ENCODE peak calls at places on chromosomes 5 and 9, in ten cellular contexts. S is Right ventricle myocardium superior; Z is psoas muscle; N is suprapubic skin; J is H54; Y is prostate gland; W is activated CD4-positive, alpha-beta T cell treated with anti-CD3 and anti-CD28 coated beads, Interleukin-2, amount 50 U/mL, for 1 hour; B is AG09319; T is hypothalamus; O is HCT116. F is an unnamed sample.

GRCh38 chr5:34717426-34718327 is 61.5 kb downstream of the RAI14 start:
- DNase-seq in S (no peak), Z (no peak), N (no peak), J (peak), Y (no peak), W (no peak), B (peak), T (no peak), O (no peak), F (no peak)

GRCh38 chr5:119340597-119341218 is 15.1 kb upstream of the TNFAIP8 start:
- DNase-seq in S (no peak), Z (no peak), N (no peak), J (no peak), Y (no peak), W (peak), B (no peak), T (no peak), O (no peak), F (peak)

GRCh38 chr5:14742427-14743010 is 78.0 kb downstream of the OTULIN start:
- DNase-seq in S (no peak), Z (no peak), N (no peak), J (no peak), Y (no peak), W (no peak), B (no peak), T (no peak), O (no peak), F (no peak)

GRCh38 chr9:129703121-129703520 is 37.7 kb downstream of the PRRX2 start:
- DNase-seq in S (no peak), Z (no peak), N (no peak), J (no peak), Y (no peak), W (no peak), B (no peak), T (no peak), O (no peak), F (no peak)

GRCh38 chr9:121674952-121675351 is 23.5 kb downstream of the DAB2IP start:
- DNase-seq in S (no peak), Z (peak), N (no peak), J (peak), Y (no peak), W (no peak), B (no peak), T (no peak), O (no peak), F (peak)

GRCh38 chr5:68562308-68562707 is 346.8 kb downstream of the PIK3R1 start:
- DNase-seq in S (no peak), Z (no peak), N (no peak), J (no peak), Y (no peak), W (no peak), B (no peak), T (no peak), O (no peak), F (no peak)

GRCh38 chr5:95565280-95565920 is 10.5 kb downstream of the ARSK start:
- DNase-seq in S (no peak), Z (no peak), N (no peak), J (no peak), Y (no peak), W (no peak), B (no peak), T (no peak), O (no peak), F (no peak)

GRCh38 chr9:133991964-133992779 is at the start of gene VAV2:
- DNase-seq in S (peak), Z (peak), N (peak), J (peak), Y (peak), W (no peak), B (no peak), T (no peak), O (peak), F (peak)

GRCh38 chr9:124805186-124805585 is 28.3 kb downstream of the OLFML2A start:
- DNase-seq in S (no peak), Z (no peak), N (no peak), J (no peak), Y (no peak), W (no peak), B (no peak), T (no peak), O (no peak), F (no peak)

GRCh38 chr5:1542755-1543154 is 19.0 kb upstream of the LPCAT1 start:
- DNase-seq in S (no peak), Z (no peak), N (peak), J (peak), Y (peak), W (no peak), B (peak), T (no peak), O (peak), F (no peak)

GRCh38 chr9:16356196-16356765 is 514.2 kb downstream of the BNC2 start:
- DNase-seq in S (no peak), Z (no peak), N (peak), J (no peak), Y (no peak), W (no peak), B (no peak), T (no peak), O (no peak), F (no peak)

GRCh38 chr9:86854898-86855523 is 92.3 kb downstream of the GAS1 start:
- DNase-seq in S (no peak), Z (no peak), N (no peak), J (peak), Y (no peak), W (no peak), B (peak), T (no peak), O (no peak), F (no peak)

GRCh38 chr9:98191210-98191609 is 1.2 kb downstream of the CORO2A start:
- DNase-seq in S (no peak), Z (no peak), N (no peak), J (no peak), Y (no peak), W (no peak), B (no peak), T (no peak), O (no peak), F (no peak)

GRCh38 chr5:17219006-17219422 is 1.6 kb downstream of the BASP1 start:
- DNase-seq in S (peak), Z (no peak), N (no peak), J (no peak), Y (peak), W (no peak), B (no peak), T (no peak), O (no peak), F (no peak)

GRCh38 chr5:4879693-4880303 is 260.3 kb upstream of the ADAMTS16 start:
- DNase-seq in S (peak), Z (peak), N (no peak), J (peak), Y (peak), W (peak), B (peak), T (peak), O (peak), F (peak)

GRCh38 chr9:116587919-116588318 is 99.2 kb upstream of the TRIM32 start:
- DNase-seq in S (no peak), Z (no peak), N (no peak), J (no peak), Y (no peak), W (no peak), B (no peak), T (no peak), O (no peak), F (no peak)

GRCh38 chr9:23382418-23382817 is 443.6 kb downstream of the ELAVL2 start:
- DNase-seq in S (no peak), Z (no peak), N (no peak), J (no peak), Y (no peak), W (no peak), B (no peak), T (no peak), O (no peak), F (no peak)

GRCh38 chr9:7315116-7315515 is 484.5 kb downstream of the DMAC1 start:
- DNase-seq in S (no peak), Z (no peak), N (no peak), J (no peak), Y (no peak), W (no peak), B (no peak), T (no peak), O (no peak), F (no peak)

GRCh38 chr5:177005619-177006264 is 837 bp downstream of the UIMC1 start:
- DNase-seq in S (peak), Z (peak), N (peak), J (peak), Y (peak), W (peak), B (peak), T (peak), O (peak), F (peak)

GRCh38 chr9:536597-537511 is 304.6 kb upstream of the DMRT1 start:
- DNase-seq in S (no peak), Z (no peak), N (no peak), J (no peak), Y (no peak), W (no peak), B (no peak), T (no peak), O (no peak), F (no peak)

GRCh38 chr5:164051745-164052144 is 546.3 kb downstream of the MAT2B start:
- DNase-seq in S (no peak), Z (no peak), N (no peak), J (no peak), Y (no peak), W (no peak), B (no peak), T (no peak), O (no peak), F (no peak)

GRCh38 chr9:91740713-91741112 is 209.3 kb downstream of the ROR2 start:
- DNase-seq in S (peak), Z (no peak), N (no peak), J (no peak), Y (no peak), W (no peak), B (no peak), T (no peak), O (no peak), F (no peak)

GRCh38 chr5:169352901-169353300 is 52.0 kb upstream of the SLIT3 start:
- DNase-seq in S (no peak), Z (no peak), N (no peak), J (no peak), Y (no peak), W (no peak), B (no peak), T (no peak), O (no peak), F (no peak)

GRCh38 chr5:113276001-113276400 is 158.8 kb downstream of the TSSK1B start:
- DNase-seq in S (no peak), Z (no peak), N (no peak), J (no peak), Y (no peak), W (no peak), B (no peak), T (no peak), O (no peak), F (no peak)

GRCh38 chr9:136345281-136346156 is 18.0 kb downstream of the DNLZ start:
- DNase-seq in S (peak), Z (peak), N (peak), J (peak), Y (no peak), W (no peak), B (no peak), T (peak), O (no peak), F (no peak)

GRCh38 chr5:133319905-133320520 is 268.2 kb downstream of the HSPA4 start:
- DNase-seq in S (no peak), Z (no peak), N (no peak), J (no peak), Y (no peak), W (no peak), B (no peak), T (no peak), O (peak), F (no peak)

GRCh38 chr9:38126730-38127129 is 57.7 kb upstream of the SHB start:
- DNase-seq in S (no peak), Z (no peak), N (no peak), J (no peak), Y (no peak), W (no peak), B (no peak), T (no peak), O (no peak), F (no peak)

GRCh38 chr9:110153431-110153830 is 54.5 kb downstream of the C9orf152 start:
- DNase-seq in S (no peak), Z (no peak), N (no peak), J (no peak), Y (no peak), W (no peak), B (no peak), T (no peak), O (no peak), F (peak)

GRCh38 chr5:122772446-122772845 is 2.4 kb upstream of the SNX2 start:
- DNase-seq in S (no peak), Z (no peak), N (no peak), J (no peak), Y (no peak), W (no peak), B (no peak), T (no peak), O (no peak), F (no peak)